ENCODE peak calls at places on chromosomes 7 and 10, in ten cellular contexts. O is tibial nerve; E is CD8-positive, alpha-beta memory T cell; B is right atrium auricular region; G is transverse colon; T is prostate gland; J is SJSA1; P is Panc1; L is AG04450; W is A673. Z is an unnamed sample.
A peak's percentile ranks its signal among the peaks of the same experiment; 100 is the strongest.

GRCh38 chr7:881441-882234 is 5.3 kb downstream of the GET4 start:
- DNase-seq in G (no peak), J (no peak), B (no peak), L (no peak), T (no peak), W (no peak), O (no peak), P (no peak), E (no peak), Z (no peak)

GRCh38 chr7:49839863-49840262 is 66.4 kb downstream of the VWC2 start:
- DNase-seq in P (no peak), O (no peak), E (no peak), T (no peak), W (no peak), J (no peak), L (no peak), G (no peak), B (no peak), Z (no peak)

GRCh38 chr7:133436014-133436428 is 183.1 kb downstream of the EXOC4 start:
- DNase-seq in B (no peak), P (no peak), G (no peak), E (no peak), O (peak; percentile 12), L (peak; percentile 62), J (no peak), T (no peak), W (no peak), Z (no peak)

GRCh38 chr10:29254123-29255046 is 34.5 kb upstream of the LYZL1 start:
- DNase-seq in P (no peak), L (no peak), T (no peak), B (no peak), J (no peak), W (peak; percentile 74), O (no peak), G (no peak), E (no peak), Z (peak; percentile 89)

GRCh38 chr7:132347129-132347528 is 229.1 kb downstream of the PLXNA4 start:
- DNase-seq in W (no peak), E (no peak), G (no peak), O (no peak), T (no peak), P (no peak), L (no peak), B (no peak), J (no peak), Z (no peak)

GRCh38 chr7:117837841-117838240 is 35.4 kb downstream of the CTTNBP2 start:
- DNase-seq in B (no peak), L (no peak), G (no peak), T (no peak), E (no peak), P (no peak), W (no peak), J (no peak), O (no peak), Z (no peak)

GRCh38 chr7:102303669-102304422 is 17.2 kb downstream of the SH2B2 start:
- DNase-seq in P (no peak), J (peak; percentile 72), G (no peak), O (no peak), W (no peak), T (no peak), E (no peak), B (no peak), L (no peak), Z (peak; percentile 1)

GRCh38 chr7:110442386-110442837 is 648.5 kb upstream of the LRRN3 start:
- DNase-seq in O (no peak), P (peak; percentile 24), W (peak; percentile 56), L (no peak), B (no peak), J (no peak), G (no peak), E (no peak), T (peak; percentile 17), Z (peak; percentile 73)

GRCh38 chr7:22823142-22823497 is 471 bp upstream of the TOMM7 start:
- DNase-seq in B (no peak), J (no peak), T (no peak), W (no peak), G (no peak), O (no peak), P (no peak), L (no peak), E (no peak), Z (no peak)

GRCh38 chr7:7746419-7746818 is 28.0 kb upstream of the RPA3 start:
- DNase-seq in G (peak; percentile 24), E (no peak), L (no peak), T (no peak), J (no peak), W (no peak), O (no peak), P (no peak), B (no peak), Z (no peak)
- H3K27ac ChIP-seq in G (no peak overlapping the region), E (no peak overlapping the region), L (no peak overlapping the region), T (no peak overlapping the region), J (no peak overlapping the region), W (no peak overlapping the region), O (no peak overlapping the region), P (peak overlapping the region; percentile 52), B (no peak overlapping the region), Z (no peak overlapping the region)

GRCh38 chr10:71887767-71888166 is 36.7 kb upstream of the PSAP start:
- DNase-seq in G (no peak), O (no peak), W (no peak), L (no peak), P (no peak), T (no peak), B (no peak), J (no peak), E (no peak), Z (no peak)
- H3K27ac ChIP-seq in G (peak overlapping the region; percentile 72), O (peak overlapping the region; percentile 68), W (no peak overlapping the region), L (no peak overlapping the region), P (peak overlapping the region; percentile 95), T (no peak overlapping the region), B (peak overlapping the region; percentile 77), J (no peak overlapping the region), E (no peak overlapping the region), Z (no peak overlapping the region)

GRCh38 chr7:47454066-47454950 is 127.6 kb downstream of the TNS3 start:
- DNase-seq in E (no peak), J (no peak), L (no peak), B (no peak), W (no peak), T (no peak), O (no peak), G (no peak), P (no peak), Z (no peak)

GRCh38 chr7:47451851-47452205 is 130.1 kb downstream of the TNS3 start:
- DNase-seq in O (no peak), B (no peak), J (no peak), W (no peak), G (no peak), P (no peak), L (peak; percentile 20), E (no peak), T (no peak), Z (no peak)

GRCh38 chr7:47452295-47452694 is 129.6 kb downstream of the TNS3 start:
- DNase-seq in W (no peak), T (no peak), J (no peak), L (no peak), P (no peak), B (no peak), E (no peak), O (no peak), G (no peak), Z (no peak)

GRCh38 chr7:47453093-47454056 is 128.5 kb downstream of the TNS3 start:
- DNase-seq in L (peak; percentile 74), P (peak; percentile 67), E (no peak), W (no peak), O (peak; percentile 66), J (peak; percentile 90), T (peak; percentile 22), B (peak; percentile 91), G (peak; percentile 65), Z (no peak)

GRCh38 chr7:47452715-47453092 is 129.2 kb downstream of the TNS3 start:
- DNase-seq in B (no peak), O (no peak), G (no peak), P (no peak), J (no peak), W (no peak), L (no peak), T (no peak), E (no peak), Z (no peak)
- H3K27ac ChIP-seq in B (peak overlapping the region; percentile 87), O (peak overlapping the region; percentile 56), G (peak overlapping the region; percentile 71), P (peak overlapping the region; percentile 84), J (peak overlapping the region; percentile 62), W (no peak overlapping the region), L (peak overlapping the region; percentile 97), T (peak overlapping the region; percentile 47), E (no peak overlapping the region), Z (no peak overlapping the region)

GRCh38 chr10:102740229-102740628 is 3.5 kb upstream of the WBP1L start:
- DNase-seq in P (no peak), L (no peak), G (no peak), E (no peak), T (no peak), B (no peak), O (no peak), W (no peak), J (no peak), Z (no peak)
- H3K27ac ChIP-seq in P (no peak overlapping the region), L (no peak overlapping the region), G (no peak overlapping the region), E (no peak overlapping the region), T (no peak overlapping the region), B (no peak overlapping the region), O (no peak overlapping the region), W (no peak overlapping the region), J (no peak overlapping the region), Z (no peak overlapping the region)

GRCh38 chr10:113060221-113061053 is 110.4 kb downstream of the TCF7L2 start:
- DNase-seq in T (no peak), O (peak; percentile 56), W (peak; percentile 32), J (peak; percentile 38), E (no peak), G (peak; percentile 44), B (peak; percentile 83), L (no peak), P (no peak), Z (no peak)
- H3K27ac ChIP-seq in T (peak overlapping the region; percentile 46), O (peak overlapping the region; percentile 72), W (peak overlapping the region; percentile 92), J (peak overlapping the region; percentile 29), E (peak overlapping the region; percentile 57), G (peak overlapping the region; percentile 85), B (peak overlapping the region; percentile 77), L (no peak overlapping the region), P (peak overlapping the region; percentile 97), Z (peak overlapping the region; percentile 85)